ENCODE peak calls at places on chromosomes 2 and 18, in ten cellular contexts. D, Z, F, N, L, C, P, R, Q and E are unnamed samples.

GRCh38 chr2:10161206-10161931 is 38.8 kb downstream of the RRM2 start:
- DNase-seq in D (no peak), Z (no peak), F (no peak), N (no peak), L (no peak), C (no peak), P (no peak), R (no peak), Q (no peak), E (no peak)

GRCh38 chr2:197711576-197711975 is 6.4 kb downstream of the MARS2 start:
- DNase-seq in D (no peak), Z (peak; percentile 35), F (no peak), N (no peak), L (no peak), C (no peak), P (no peak), R (no peak), Q (no peak), E (no peak)

GRCh38 chr2:216692636-216693413 is 2.5 kb downstream of the IGFBP5 start:
- DNase-seq in D (peak; percentile 93), Z (peak; percentile 83), F (peak; percentile 48), N (peak; percentile 64), L (peak; percentile 94), C (no peak), P (peak; percentile 47), R (no peak), Q (peak; percentile 86), E (no peak)

GRCh38 chr2:25903216-25903776 is 25.0 kb upstream of the ASXL2 start:
- DNase-seq in D (no peak), Z (no peak), F (no peak), N (no peak), L (no peak), C (no peak), P (no peak), R (no peak), Q (no peak), E (no peak)

GRCh38 chr2:118875298-118875697 is 27.9 kb upstream of the EN1 start:
- DNase-seq in D (no peak), Z (no peak), F (no peak), N (no peak), L (no peak), C (no peak), P (no peak), R (no peak), Q (no peak), E (no peak)

GRCh38 chr2:74745766-74746165 is 88.2 kb upstream of the HK2 start:
- DNase-seq in D (no peak), Z (no peak), F (no peak), N (no peak), L (no peak), C (no peak), P (no peak), R (no peak), Q (no peak), E (no peak)

GRCh38 chr2:209523778-209524362 is 100.0 kb downstream of the MAP2 start:
- DNase-seq in D (no peak), Z (no peak), F (no peak), N (no peak), L (no peak), C (no peak), P (no peak), R (no peak), Q (no peak), E (no peak)

GRCh38 chr2:218734190-218734975 is 23.7 kb downstream of the TTLL4 start:
- DNase-seq in D (no peak), Z (no peak), F (no peak), N (no peak), L (no peak), C (no peak), P (no peak), R (no peak), Q (no peak), E (no peak)

GRCh38 chr2:25184254-25184653 is 15.9 kb upstream of the POMC start:
- DNase-seq in D (no peak), Z (no peak), F (no peak), N (no peak), L (no peak), C (no peak), P (no peak), R (no peak), Q (no peak), E (no peak)

GRCh38 chr2:136131961-136132839 is 14.3 kb upstream of the CXCR4 start:
- DNase-seq in D (no peak), Z (no peak), F (peak; percentile 66), N (peak; percentile 41), L (no peak), C (peak; percentile 60), P (no peak), R (no peak), Q (no peak), E (peak; percentile 63)

GRCh38 chr2:113105047-113105446 is 22.4 kb upstream of the IL1RN start:
- DNase-seq in D (no peak), Z (peak; percentile 46), F (no peak), N (no peak), L (no peak), C (no peak), P (no peak), R (no peak), Q (no peak), E (no peak)

GRCh38 chr2:101766871-101767739 is 69.6 kb downstream of the MAP4K4 start:
- DNase-seq in D (no peak), Z (peak; percentile 54), F (no peak), N (no peak), L (no peak), C (no peak), P (no peak), R (peak; percentile 62), Q (no peak), E (no peak)

GRCh38 chr18:72674710-72675109 is 130.6 kb upstream of the CBLN2 start:
- DNase-seq in D (no peak), Z (no peak), F (no peak), N (no peak), L (no peak), C (no peak), P (no peak), R (no peak), Q (no peak), E (no peak)

GRCh38 chr2:240816584-240817495 is 3.2 kb downstream of the KIF1A start:
- DNase-seq in D (no peak), Z (no peak), F (no peak), N (no peak), L (no peak), C (no peak), P (no peak), R (no peak), Q (peak; percentile 24), E (no peak)

GRCh38 chr18:48018806-48019295 is 88.4 kb upstream of the SMAD2 start:
- DNase-seq in D (no peak), Z (no peak), F (no peak), N (no peak), L (no peak), C (no peak), P (no peak), R (no peak), Q (peak; percentile 17), E (no peak)

GRCh38 chr2:25187729-25188350 is 19.5 kb upstream of the POMC start:
- DNase-seq in D (no peak), Z (no peak), F (no peak), N (no peak), L (no peak), C (no peak), P (no peak), R (no peak), Q (no peak), E (no peak)

GRCh38 chr2:31996571-31997150 is 14.1 kb downstream of the MEMO1 start:
- DNase-seq in D (no peak), Z (no peak), F (no peak), N (no peak), L (no peak), C (no peak), P (no peak), R (no peak), Q (no peak), E (no peak)

GRCh38 chr2:178874529-178875240 is 67.5 kb upstream of the TTN start:
- DNase-seq in D (no peak), Z (no peak), F (no peak), N (no peak), L (no peak), C (no peak), P (no peak), R (no peak), Q (no peak), E (no peak)

GRCh38 chr2:20573611-20574422 is 77.1 kb downstream of the HS1BP3 start:
- DNase-seq in D (no peak), Z (no peak), F (no peak), N (no peak), L (no peak), C (no peak), P (peak; percentile 43), R (no peak), Q (no peak), E (no peak)

GRCh38 chr2:166278856-166279255 is 96.9 kb downstream of the SCN9A start:
- DNase-seq in D (no peak), Z (no peak), F (no peak), N (no peak), L (no peak), C (no peak), P (no peak), R (no peak), Q (no peak), E (no peak)

GRCh38 chr2:240250985-240251847 is 110.8 kb upstream of the OTOS start:
- DNase-seq in D (no peak), Z (peak; percentile 93), F (no peak), N (peak; percentile 60), L (peak; percentile 88), C (no peak), P (peak; percentile 94), R (no peak), Q (peak; percentile 78), E (no peak)

GRCh38 chr2:158192515-158193234 is 91.0 kb downstream of the UPP2 start:
- DNase-seq in D (no peak), Z (no peak), F (no peak), N (no peak), L (no peak), C (no peak), P (no peak), R (no peak), Q (no peak), E (no peak)

GRCh38 chr2:70084973-70085710 is 2.1 kb upstream of the PCBP1 start:
- DNase-seq in D (peak; percentile 68), Z (no peak), F (peak; percentile 45), N (peak; percentile 73), L (peak; percentile 90), C (peak; percentile 67), P (no peak), R (no peak), Q (peak; percentile 96), E (peak; percentile 73)

GRCh38 chr2:237092920-237093781 is 7.5 kb downstream of the COPS8 start:
- DNase-seq in D (peak; percentile 18), Z (peak; percentile 64), F (no peak), N (peak; percentile 59), L (no peak), C (no peak), P (no peak), R (peak; percentile 55), Q (no peak), E (no peak)

GRCh38 chr2:178221556-178221955 is 27.2 kb downstream of the OSBPL6 start:
- DNase-seq in D (no peak), Z (no peak), F (no peak), N (no peak), L (no peak), C (no peak), P (no peak), R (no peak), Q (no peak), E (no peak)

GRCh38 chr2:192675640-192676039 is 480.9 kb upstream of the TMEFF2 start:
- DNase-seq in D (no peak), Z (no peak), F (no peak), N (no peak), L (no peak), C (no peak), P (no peak), R (no peak), Q (no peak), E (no peak)

GRCh38 chr18:48590678-48591077 is 51.8 kb downstream of the CTIF start:
- DNase-seq in D (peak; percentile 25), Z (peak; percentile 74), F (no peak), N (no peak), L (no peak), C (no peak), P (no peak), R (peak; percentile 43), Q (no peak), E (no peak)